ENCODE peak calls at places on chromosomes 11 and 22, in seven cellular contexts. One of them, this sample, is unnamed.

GRCh38 chr11:64675417-64676252 is 47.4 kb downstream of the NRXN2 start:
- DNase-seq in breast epithelium: no peak
- DNase-seq in esophagus squamous epithelium: no peak
- DNase-seq in brain microvascular endothelial cell: peak
- DNase-seq in GM23338: no peak
- DNase-seq in DMS53: no peak
- DNase-seq in hypothalamus: peak
- DNase-seq in this sample: no peak

GRCh38 chr11:8839957-8840945 is 70.7 kb upstream of the AKIP1 start:
- DNase-seq in brain microvascular endothelial cell: no peak
- DNase-seq in hypothalamus: no peak
- DNase-seq in breast epithelium: peak
- DNase-seq in DMS53: peak
- DNase-seq in GM23338: peak
- DNase-seq in esophagus squamous epithelium: no peak
- DNase-seq in this sample: no peak

GRCh38 chr11:123549901-123550619 is 104.4 kb downstream of the SCN3B start:
- DNase-seq in GM23338: no peak
- DNase-seq in brain microvascular endothelial cell: peak
- DNase-seq in esophagus squamous epithelium: no peak
- DNase-seq in breast epithelium: no peak
- DNase-seq in DMS53: no peak
- DNase-seq in hypothalamus: no peak
- DNase-seq in this sample: no peak

GRCh38 chr22:44573451-44573850 is 75.4 kb upstream of the RTL6 start:
- DNase-seq in hypothalamus: no peak
- DNase-seq in breast epithelium: no peak
- DNase-seq in esophagus squamous epithelium: no peak
- DNase-seq in GM23338: no peak
- DNase-seq in DMS53: no peak
- DNase-seq in brain microvascular endothelial cell: no peak
- DNase-seq in this sample: no peak

GRCh38 chr22:23282516-23282915 is 102.2 kb downstream of the BCR start:
- DNase-seq in breast epithelium: no peak
- DNase-seq in GM23338: no peak
- DNase-seq in hypothalamus: no peak
- DNase-seq in brain microvascular endothelial cell: no peak
- DNase-seq in esophagus squamous epithelium: no peak
- DNase-seq in DMS53: no peak
- DNase-seq in this sample: no peak

GRCh38 chr11:65254724-65255123 is 7.0 kb upstream of the POLA2 start:
- DNase-seq in DMS53: no peak
- DNase-seq in breast epithelium: no peak
- DNase-seq in esophagus squamous epithelium: no peak
- DNase-seq in GM23338: no peak
- DNase-seq in hypothalamus: no peak
- DNase-seq in brain microvascular endothelial cell: peak
- DNase-seq in this sample: no peak

GRCh38 chr11:42311944-42312343 is 852.5 kb upstream of the LRRC4C start:
- DNase-seq in hypothalamus: no peak
- DNase-seq in breast epithelium: no peak
- DNase-seq in esophagus squamous epithelium: no peak
- DNase-seq in GM23338: no peak
- DNase-seq in DMS53: no peak
- DNase-seq in brain microvascular endothelial cell: no peak
- DNase-seq in this sample: no peak

GRCh38 chr22:50276143-50276542 is 6.0 kb upstream of the MAPK11 start:
- DNase-seq in esophagus squamous epithelium: peak
- DNase-seq in GM23338: peak
- DNase-seq in hypothalamus: peak
- DNase-seq in brain microvascular endothelial cell: no peak
- DNase-seq in DMS53: peak
- DNase-seq in breast epithelium: no peak
- DNase-seq in this sample: peak

GRCh38 chr11:70407121-70407520 is 8.8 kb downstream of the CTTN start:
- DNase-seq in esophagus squamous epithelium: no peak
- DNase-seq in DMS53: no peak
- DNase-seq in breast epithelium: no peak
- DNase-seq in GM23338: no peak
- DNase-seq in brain microvascular endothelial cell: no peak
- DNase-seq in hypothalamus: no peak
- DNase-seq in this sample: no peak

GRCh38 chr22:50008151-50009040 is 4.2 kb downstream of the IL17REL start:
- DNase-seq in esophagus squamous epithelium: no peak
- DNase-seq in DMS53: peak
- DNase-seq in GM23338: peak
- DNase-seq in hypothalamus: no peak
- DNase-seq in breast epithelium: no peak
- DNase-seq in brain microvascular endothelial cell: no peak
- DNase-seq in this sample: no peak

GRCh38 chr11:36578458-36578857 is 10.7 kb downstream of the RAG1 start:
- DNase-seq in GM23338: no peak
- DNase-seq in hypothalamus: no peak
- DNase-seq in breast epithelium: no peak
- DNase-seq in esophagus squamous epithelium: no peak
- DNase-seq in DMS53: no peak
- DNase-seq in brain microvascular endothelial cell: no peak
- DNase-seq in this sample: no peak

GRCh38 chr11:131481317-131481716 is 110.9 kb downstream of the NTM start:
- DNase-seq in esophagus squamous epithelium: no peak
- DNase-seq in brain microvascular endothelial cell: no peak
- DNase-seq in GM23338: no peak
- DNase-seq in breast epithelium: no peak
- DNase-seq in DMS53: no peak
- DNase-seq in hypothalamus: no peak
- DNase-seq in this sample: no peak

GRCh38 chr11:12235945-12236743 is 125.8 kb downstream of the MICAL2 start:
- DNase-seq in brain microvascular endothelial cell: peak
- DNase-seq in esophagus squamous epithelium: no peak
- DNase-seq in breast epithelium: peak
- DNase-seq in DMS53: peak
- DNase-seq in GM23338: peak
- DNase-seq in hypothalamus: no peak
- DNase-seq in this sample: peak

This sample was measured in GM19239.